ENCODE peak calls at places on chromosome 21, in eight cellular contexts. C, N, M, L, F, Y, V and J are unnamed samples.

GRCh38 chr21:34979383-34979782 is 69.7 kb downstream of the RUNX1 start:
- DNase-seq in C (no peak), N (no peak), Y (no peak), M (no peak), V (no peak), F (no peak), L (no peak), J (no peak)

GRCh38 chr21:45581322-45581712 is 39.1 kb upstream of the SLC19A1 start:
- DNase-seq in C (no peak), Y (no peak), F (no peak), M (no peak), L (no peak), V (no peak), N (no peak), J (no peak)

GRCh38 chr21:29403922-29404538 is 105.3 kb downstream of the BACH1 start:
- DNase-seq in M (no peak), Y (no peak), V (no peak), C (no peak), F (no peak), L (no peak), N (peak; percentile 75), J (no peak)

GRCh38 chr21:42384999-42385398 is 10.9 kb downstream of the TMPRSS3 start:
- DNase-seq in C (no peak), N (peak; percentile 7), V (no peak), M (no peak), L (no peak), F (no peak), Y (no peak), J (no peak)

GRCh38 chr21:32516729-32517649 is 68.3 kb downstream of the TCP10L start:
- DNase-seq in V (no peak), F (no peak), Y (no peak), N (no peak), M (no peak), C (no peak), L (no peak), J (no peak)

GRCh38 chr21:37592496-37592895 is 225.9 kb downstream of the DYRK1A start:
- DNase-seq in C (no peak), Y (no peak), M (no peak), F (no peak), V (no peak), N (no peak), L (no peak), J (no peak)

GRCh38 chr21:27725916-27726315 is 759.0 kb upstream of the ADAMTS5 start:
- DNase-seq in Y (no peak), V (no peak), C (no peak), M (no peak), N (no peak), L (no peak), F (no peak), J (no peak)

GRCh38 chr21:44739316-44739715 is 27.9 kb upstream of the TSPEAR start:
- DNase-seq in Y (no peak), N (no peak), C (no peak), F (no peak), M (no peak), L (no peak), V (no peak), J (no peak)

GRCh38 chr21:31908106-31909031 is 35.5 kb downstream of the HUNK start:
- DNase-seq in M (no peak), N (no peak), F (no peak), C (no peak), Y (no peak), V (no peak), L (no peak), J (no peak)

GRCh38 chr21:35291963-35292627 is 243.0 kb upstream of the RUNX1 start:
- DNase-seq in C (peak; percentile 89), N (no peak), Y (no peak), M (no peak), V (no peak), F (no peak), L (peak; percentile 76), J (peak; percentile 86)

GRCh38 chr21:23817337-23817736 is 1789.9 kb downstream of the MRPL39 start:
- DNase-seq in F (no peak), V (no peak), M (no peak), Y (no peak), N (no peak), L (no peak), C (no peak), J (no peak)

GRCh38 chr21:38503588-38503987 is 5.3 kb upstream of the ERG start:
- DNase-seq in N (no peak), L (no peak), Y (no peak), F (peak; percentile 63), C (no peak), V (no peak), M (no peak), J (no peak)

GRCh38 chr21:14382486-14382834 is 486 bp downstream of the HSPA13 start:
- DNase-seq in L (no peak), M (peak; percentile 32), N (no peak), Y (peak; percentile 24), V (peak; percentile 56), C (no peak), F (peak; percentile 61), J (no peak)